ENCODE peak calls at places on chromosome 20, in nine cellular contexts. R, D, V, U, S, A, N, B and Z are unnamed samples.
A peak's percentile ranks its signal among the peaks of the same experiment; 100 is the strongest.

GRCh38 chr20:50121858-50122271 is 8.9 kb upstream of the UBE2V1 start:
- DNase-seq in R (no peak), D (no peak), V (peak; percentile 55), U (peak; percentile 67), S (no peak), A (no peak), N (no peak), B (no peak), Z (no peak)

GRCh38 chr20:7585126-7585679 is 355.1 kb downstream of the HAO1 start:
- DNase-seq in R (no peak), D (no peak), V (no peak), U (no peak), S (no peak), A (no peak), N (no peak), B (no peak), Z (no peak)

GRCh38 chr20:43830883-43831282 is 83.8 kb upstream of the TOX2 start:
- DNase-seq in R (no peak), D (no peak), V (no peak), U (no peak), S (no peak), A (no peak), N (no peak), B (no peak), Z (no peak)

GRCh38 chr20:37917436-37917835 is 14.5 kb downstream of the VSTM2L start:
- DNase-seq in R (no peak), D (no peak), V (no peak), U (no peak), S (no peak), A (no peak), N (no peak), B (no peak), Z (no peak)

GRCh38 chr20:8020314-8021079 is 936 bp upstream of the TMX4 start:
- DNase-seq in R (no peak), D (no peak), V (no peak), U (peak; percentile 48), S (no peak), A (peak; percentile 43), N (peak; percentile 69), B (no peak), Z (no peak)

GRCh38 chr20:62022575-62023139 is 43.0 kb downstream of the TAF4 start:
- DNase-seq in R (no peak), D (no peak), V (no peak), U (no peak), S (no peak), A (no peak), N (no peak), B (no peak), Z (no peak)

GRCh38 chr20:58995461-58996225 is 11.4 kb downstream of the CTSZ start:
- DNase-seq in R (no peak), D (no peak), V (no peak), U (no peak), S (no peak), A (no peak), N (no peak), B (no peak), Z (no peak)

GRCh38 chr20:555933-556332 is 12.3 kb upstream of the CSNK2A1 start:
- DNase-seq in R (no peak), D (no peak), V (no peak), U (no peak), S (no peak), A (no peak), N (no peak), B (no peak), Z (no peak)

GRCh38 chr20:9348746-9349145 is 165.6 kb upstream of the LAMP5 start:
- DNase-seq in R (no peak), D (no peak), V (peak; percentile 10), U (no peak), S (no peak), A (no peak), N (no peak), B (no peak), Z (no peak)

GRCh38 chr20:14712302-14712739 is 374.9 kb upstream of the FLRT3 start:
- DNase-seq in R (no peak), D (no peak), V (peak; percentile 19), U (no peak), S (no peak), A (no peak), N (no peak), B (no peak), Z (peak; percentile 4)

GRCh38 chr20:62369508-62370114 is 2.5 kb upstream of the LAMA5 start:
- DNase-seq in R (no peak), D (no peak), V (no peak), U (no peak), S (no peak), A (no peak), N (no peak), B (no peak), Z (no peak)

GRCh38 chr20:20083796-20084195 is 31.5 kb downstream of the CFAP61 start:
- DNase-seq in R (no peak), D (no peak), V (peak; percentile 82), U (peak; percentile 60), S (no peak), A (peak; percentile 42), N (peak; percentile 42), B (no peak), Z (peak; percentile 12)

GRCh38 chr20:41091926-41092325 is 45.4 kb upstream of the PLCG1 start:
- DNase-seq in R (no peak), D (no peak), V (no peak), U (no peak), S (no peak), A (no peak), N (no peak), B (no peak), Z (no peak)

GRCh38 chr20:47493175-47493953 is 8.3 kb upstream of the NCOA3 start:
- DNase-seq in R (peak; percentile 90), D (peak; percentile 87), V (no peak), U (peak; percentile 57), S (no peak), A (no peak), N (no peak), B (peak; percentile 39), Z (no peak)

GRCh38 chr20:7667194-7667593 is 273.1 kb downstream of the HAO1 start:
- DNase-seq in R (no peak), D (no peak), V (no peak), U (no peak), S (no peak), A (no peak), N (no peak), B (no peak), Z (peak; percentile 18)

GRCh38 chr20:24949756-24950127 is 673 bp downstream of the CST7 start:
- DNase-seq in R (no peak), D (no peak), V (no peak), U (no peak), S (no peak), A (no peak), N (peak; percentile 69), B (no peak), Z (no peak)

GRCh38 chr20:46509523-46509922 is 3.8 kb downstream of the ZNF334 start:
- DNase-seq in R (no peak), D (no peak), V (no peak), U (no peak), S (no peak), A (no peak), N (no peak), B (no peak), Z (no peak)

GRCh38 chr20:17558154-17558940 is 11.5 kb upstream of the DSTN start:
- DNase-seq in R (no peak), D (no peak), V (peak; percentile 60), U (peak; percentile 93), S (no peak), A (no peak), N (no peak), B (no peak), Z (peak; percentile 83)

GRCh38 chr20:47320990-47321805 is 35.3 kb downstream of the ZMYND8 start:
- DNase-seq in R (no peak), D (no peak), V (peak; percentile 51), U (no peak), S (no peak), A (no peak), N (no peak), B (no peak), Z (no peak)

GRCh38 chr20:56574531-56575142 is 41.6 kb downstream of the FAM209B start:
- DNase-seq in R (no peak), D (no peak), V (no peak), U (peak; percentile 37), S (no peak), A (no peak), N (no peak), B (no peak), Z (no peak)

GRCh38 chr20:39378781-39379180 is 416.6 kb downstream of the DHX35 start:
- DNase-seq in R (no peak), D (no peak), V (no peak), U (no peak), S (no peak), A (no peak), N (no peak), B (no peak), Z (no peak)

GRCh38 chr20:63290677-63291472 is 2.1 kb upstream of the COL20A1 start:
- DNase-seq in R (no peak), D (no peak), V (peak; percentile 74), U (peak; percentile 50), S (peak; percentile 15), A (peak; percentile 88), N (peak; percentile 31), B (peak; percentile 60), Z (no peak)

GRCh38 chr20:21022925-21023324 is 83.2 kb downstream of the LINC00237 start:
- DNase-seq in R (no peak), D (no peak), V (no peak), U (no peak), S (no peak), A (no peak), N (no peak), B (no peak), Z (no peak)

GRCh38 chr20:34421766-34422466 is 58.8 kb downstream of the ITCH start:
- DNase-seq in R (no peak), D (no peak), V (no peak), U (no peak), S (no peak), A (no peak), N (no peak), B (no peak), Z (no peak)

GRCh38 chr20:23284009-23284408 is 66.6 kb upstream of the NXT1 start:
- DNase-seq in R (peak; percentile 26), D (no peak), V (no peak), U (no peak), S (no peak), A (no peak), N (no peak), B (no peak), Z (no peak)

GRCh38 chr20:62711703-62712101 is 3.1 kb downstream of the NTSR1 start:
- DNase-seq in R (no peak), D (no peak), V (no peak), U (no peak), S (no peak), A (no peak), N (no peak), B (no peak), Z (no peak)

GRCh38 chr20:33672426-33673114 is 1.7 kb downstream of the NECAB3 start:
- DNase-seq in R (no peak), D (no peak), V (no peak), U (no peak), S (no peak), A (no peak), N (no peak), B (no peak), Z (no peak)

GRCh38 chr20:63567382-63568169 is 6.5 kb downstream of the HELZ2 start:
- DNase-seq in R (no peak), D (peak; percentile 86), V (no peak), U (no peak), S (peak; percentile 39), A (peak; percentile 79), N (peak; percentile 88), B (peak; percentile 48), Z (no peak)